ENCODE peak calls at places on chromosome 10, in five cellular contexts. E is A673, S is pancreas, U is iPS DF 6.9, L is A549. M is an unnamed sample.

GRCh38 chr10:86945361-86946214 is 11.8 kb downstream of the MMRN2 start:
- DNase-seq in S (no peak), U (no peak), L (no peak), E (peak), M (no peak)

GRCh38 chr10:80580811-80581468 is 43.2 kb downstream of the SH2D4B start:
- DNase-seq in L (no peak), E (no peak), U (no peak), S (no peak), M (no peak)

GRCh38 chr10:75083972-75084833 is 27.3 kb upstream of the SAMD8 start:
- DNase-seq in U (no peak), E (no peak), L (no peak), S (no peak), M (peak)

GRCh38 chr10:79425074-79425532 is 20.3 kb downstream of the ZCCHC24 start:
- DNase-seq in S (no peak), U (no peak), L (no peak), E (no peak), M (no peak)

GRCh38 chr10:77428776-77429395 is 208.7 kb downstream of the KCNMA1 start:
- DNase-seq in S (peak), L (peak), E (peak), U (peak), M (peak)

GRCh38 chr10:80664071-80664680 is 126.5 kb downstream of the SH2D4B start:
- DNase-seq in S (peak), U (peak), L (peak), E (peak), M (peak)

GRCh38 chr10:75379817-75380216 is 21.7 kb downstream of the ZNF503 start:
- DNase-seq in U (no peak), E (no peak), L (no peak), S (no peak), M (no peak)

GRCh38 chr10:100579691-100580090 is 43.9 kb downstream of the HIF1AN start:
- DNase-seq in E (no peak), L (no peak), U (no peak), S (no peak), M (no peak)

GRCh38 chr10:8159628-8160165 is 105.2 kb downstream of the GATA3 start:
- DNase-seq in L (no peak), S (no peak), U (no peak), E (peak), M (peak)

GRCh38 chr10:1043532-1043995 is 5.4 kb downstream of the IDI1 start:
- DNase-seq in E (no peak), L (no peak), U (no peak), S (no peak), M (peak)

GRCh38 chr10:114829160-114829909 is 7.8 kb downstream of the FHIP2A start:
- DNase-seq in S (no peak), E (no peak), L (no peak), U (no peak), M (no peak)

GRCh38 chr10:113454341-113455061 is 98.4 kb upstream of the HABP2 start:
- DNase-seq in L (peak), E (peak), S (peak), U (peak), M (peak)

GRCh38 chr10:29160110-29160669 is 128.7 kb upstream of the LYZL1 start:
- DNase-seq in U (peak), E (no peak), S (no peak), L (peak), M (peak)

GRCh38 chr10:132880148-132880981 is 62.0 kb downstream of the CFAP46 start:
- DNase-seq in L (no peak), S (no peak), U (no peak), E (no peak), M (no peak)

GRCh38 chr10:101029520-101030309 is 1.2 kb downstream of the PDZD7 start:
- DNase-seq in U (no peak), L (no peak), S (no peak), E (no peak), M (no peak)

GRCh38 chr10:80569131-80569895 is 31.6 kb downstream of the SH2D4B start:
- DNase-seq in L (no peak), U (no peak), S (no peak), E (no peak), M (no peak)

GRCh38 chr10:25582961-25583360 is 351.1 kb upstream of the MYO3A start:
- DNase-seq in U (no peak), S (no peak), L (no peak), E (no peak), M (no peak)

GRCh38 chr10:124917168-124917938 is 24.6 kb upstream of the ZRANB1 start:
- DNase-seq in L (peak), S (peak), E (peak), U (no peak), M (peak)

GRCh38 chr10:116331815-116332214 is 7.6 kb downstream of the CCDC172 start:
- DNase-seq in L (no peak), S (no peak), U (no peak), E (no peak), M (no peak)

GRCh38 chr10:95221124-95221523 is 27.1 kb downstream of the ACSM6 start:
- DNase-seq in L (no peak), U (no peak), E (no peak), S (no peak), M (no peak)

GRCh38 chr10:86583983-86584382 is 62.4 kb upstream of the WAPL start:
- DNase-seq in E (no peak), L (peak), U (no peak), S (no peak), M (no peak)

DNA sequence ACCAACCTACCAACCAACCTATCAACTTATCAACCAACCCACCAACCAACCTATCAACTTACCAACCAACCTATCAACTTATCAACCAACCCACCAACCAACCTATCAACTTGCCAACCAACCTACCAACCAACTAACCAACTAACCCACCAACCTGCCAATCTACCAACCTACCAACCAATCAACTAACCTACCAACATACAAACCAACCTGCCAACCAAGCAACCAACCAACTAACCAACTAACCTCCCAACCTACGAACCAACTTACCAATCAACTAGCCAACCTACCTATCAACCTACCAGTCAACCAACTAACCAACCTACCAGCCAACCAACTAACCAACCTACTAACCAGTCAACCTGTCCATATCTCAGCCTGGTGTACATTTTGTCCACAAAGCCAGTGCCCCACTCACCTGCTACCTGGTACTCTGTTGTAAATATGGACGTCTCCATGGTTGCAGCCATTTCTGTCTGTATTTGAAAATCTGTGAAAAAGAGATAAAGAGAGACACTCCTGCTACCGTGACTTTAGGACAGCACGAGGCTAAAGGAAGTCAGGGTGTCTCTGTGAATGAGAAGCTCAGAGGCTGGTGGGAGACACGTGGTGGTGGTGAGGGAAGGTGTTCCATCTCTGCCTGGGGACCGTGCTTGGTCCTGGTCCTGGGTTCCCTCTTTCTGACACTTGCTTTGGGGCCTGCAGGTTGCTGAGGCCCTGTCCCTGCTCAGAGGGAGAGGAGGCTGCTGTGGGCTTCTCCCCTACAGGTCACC is 41.9 kb upstream of the IL15RA start:
- DNase-seq in S (no peak), E (no peak), U (no peak), L (no peak), M (no peak)
- H3K27ac ChIP-seq in S (no peak), E (no peak), U (no peak), L (no peak), M (no peak)

GRCh38 chr10:121593676-121594075 is 4.6 kb downstream of the FGFR2 start:
- DNase-seq in U (no peak), L (no peak), E (no peak), S (no peak), M (no peak)

GRCh38 chr10:121595321-121595805 is 2.9 kb downstream of the FGFR2 start:
- DNase-seq in E (no peak), L (no peak), S (no peak), U (no peak), M (no peak)

GRCh38 chr10:121594076-121594475 is 4.2 kb downstream of the FGFR2 start:
- DNase-seq in U (no peak), L (no peak), E (no peak), S (no peak), M (no peak)

GRCh38 chr10:121595806-121596667 is 2.2 kb downstream of the FGFR2 start:
- DNase-seq in S (peak), L (no peak), E (no peak), U (no peak), M (no peak)

DNA sequence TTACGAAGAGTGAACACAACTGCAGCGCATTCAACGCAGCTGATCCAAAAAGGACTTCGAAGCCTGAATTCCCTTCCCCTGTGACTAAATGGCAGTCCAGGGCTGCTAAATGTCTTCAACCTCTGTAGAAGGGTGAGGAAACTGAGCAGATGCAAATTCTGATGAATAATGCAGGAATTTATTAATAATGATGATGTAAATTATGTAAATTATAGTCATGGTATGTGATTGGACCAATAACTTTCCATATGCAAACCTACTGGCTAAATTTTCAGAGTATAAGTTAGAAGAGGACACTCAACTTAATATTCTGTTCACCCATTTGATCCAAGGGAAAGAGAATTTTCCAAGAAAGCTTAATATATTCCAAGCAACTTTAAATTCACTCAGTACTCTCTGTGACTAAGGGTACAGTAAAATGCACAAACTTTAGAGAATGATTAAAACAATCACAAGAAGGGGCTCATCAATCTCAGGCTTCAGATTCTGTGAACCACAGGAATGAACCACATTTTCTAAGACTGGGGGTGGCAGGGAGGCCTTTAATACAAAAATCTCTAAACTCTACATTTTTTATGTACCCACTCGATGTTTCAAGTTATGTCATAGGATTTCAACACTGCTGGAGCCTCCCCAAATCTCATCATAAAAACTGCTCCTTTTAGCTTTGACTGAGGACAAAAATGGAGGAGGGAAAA is 3.5 kb downstream of the FGFR2 start:
- DNase-seq in S (no peak), L (no peak), E (no peak), U (no peak), M (no peak)
- H3K27ac ChIP-seq in S (peak), L (no peak), E (no peak), U (no peak), M (no peak)

DNA sequence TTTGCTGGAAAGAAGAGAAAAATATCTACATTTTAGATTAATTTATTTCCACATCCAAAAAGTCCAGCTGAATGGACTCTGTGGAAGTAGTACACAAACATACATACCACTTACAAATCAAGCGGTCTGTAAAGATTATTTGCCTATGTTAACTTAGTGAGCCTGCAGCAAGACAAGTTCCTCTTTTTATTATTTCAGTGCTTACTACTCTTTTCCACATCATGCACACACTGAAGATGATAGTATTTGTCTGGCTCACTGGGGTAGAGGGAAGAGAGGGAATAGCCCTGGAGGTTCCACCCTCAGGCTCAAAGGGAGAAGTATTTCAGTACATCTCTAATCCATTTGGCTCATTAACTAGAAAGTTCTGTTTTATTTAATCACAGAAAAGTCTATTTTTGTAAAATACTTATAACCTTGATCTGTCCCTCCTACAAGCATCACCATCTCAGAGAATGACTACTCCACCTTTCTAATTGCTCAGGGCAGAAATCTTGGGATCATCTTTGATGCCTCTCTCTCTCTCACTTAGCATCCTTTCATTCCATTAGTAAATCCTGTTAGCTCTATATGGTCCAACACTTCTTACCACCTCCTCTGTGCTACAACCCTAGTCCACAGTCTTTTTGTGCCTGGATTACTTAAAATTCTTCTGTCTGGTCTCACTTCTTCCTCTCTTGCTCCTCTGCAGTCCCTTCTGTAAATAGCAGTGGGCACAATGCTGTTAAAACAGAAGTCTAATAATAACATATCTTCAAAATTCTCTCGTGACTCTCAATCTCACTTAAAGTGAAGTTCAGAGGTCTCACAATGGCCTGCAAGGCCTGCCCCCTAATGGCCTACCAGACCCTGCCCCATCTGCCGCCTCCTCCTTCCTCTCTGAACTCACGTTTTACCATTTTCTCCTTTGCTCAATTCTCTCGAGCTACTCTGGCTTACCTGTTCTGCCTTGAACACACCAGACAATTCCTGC is 64.3 kb upstream of the CCDC6 start:
- DNase-seq in E (no peak), S (no peak), L (no peak), U (no peak), M (no peak)
- H3K27ac ChIP-seq in E (no peak), S (peak), L (peak), U (no peak), M (no peak)

DNA sequence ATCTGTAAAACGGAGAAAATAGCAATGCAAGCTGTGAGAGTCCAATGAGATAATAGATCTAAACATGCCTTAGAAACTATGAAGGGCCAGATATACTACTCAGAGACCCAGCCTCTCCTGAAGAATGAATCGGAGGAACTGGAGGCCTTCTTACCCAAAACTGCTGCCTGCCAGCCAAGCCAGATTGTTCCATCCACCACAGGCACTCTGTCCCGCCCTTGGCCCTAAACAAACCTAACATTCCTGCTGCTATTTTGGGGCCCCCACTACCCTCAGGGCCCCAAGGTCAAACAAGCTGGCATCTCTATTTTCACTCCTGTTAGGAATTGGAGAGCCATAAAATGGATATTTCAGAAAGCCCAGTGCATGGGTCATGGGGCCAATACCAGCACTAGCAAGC is 48.0 kb upstream of the HMX3 start:
- DNase-seq in E (no peak), L (no peak), U (no peak), S (no peak), M (no peak)
- H3K27ac ChIP-seq in E (no peak), L (no peak), U (no peak), S (no peak), M (no peak)